ENCODE peak calls at places on chromosome 21, in six cellular contexts. S is adipocyte, N is cardiac muscle cell, I is tibial nerve, V is transverse colon, C is spleen. K is an unnamed sample.

GRCh38 chr21:25995283-25995682 is 175.3 kb downstream of the APP start:
- DNase-seq in V (no peak), I (no peak), S (no peak), C (no peak), N (no peak), K (no peak)

GRCh38 chr21:16302851-16303282 is 573.1 kb downstream of the USP25 start:
- DNase-seq in V (no peak), S (no peak), N (peak; percentile 62), C (no peak), I (peak; percentile 56), K (no peak)

GRCh38 chr21:15210235-15210678 is 145.5 kb upstream of the NRIP1 start:
- DNase-seq in C (peak; percentile 73), V (peak; percentile 39), I (peak; percentile 84), N (peak; percentile 66), S (no peak), K (no peak)

GRCh38 chr21:14686466-14687276 is 140.6 kb upstream of the SAMSN1 start:
- DNase-seq in V (no peak), C (peak; percentile 74), S (no peak), I (no peak), N (no peak), K (no peak)

GRCh38 chr21:30234643-30235042 is 18.7 kb upstream of the CLDN8 start:
- DNase-seq in C (no peak), S (peak; percentile 2), N (peak; percentile 43), V (no peak), I (no peak), K (no peak)

GRCh38 chr21:18461743-18462142 is 58.2 kb upstream of the TMPRSS15 start:
- DNase-seq in C (no peak), N (no peak), I (no peak), S (no peak), V (no peak), K (no peak)

GRCh38 chr21:37763298-37763697 is 153.0 kb downstream of the KCNJ6 start:
- DNase-seq in N (no peak), I (no peak), S (no peak), C (no peak), V (no peak), K (no peak)

GRCh38 chr21:23977971-23978370 is 1629.3 kb downstream of the MRPL39 start:
- DNase-seq in N (no peak), S (peak; percentile 81), V (no peak), I (no peak), C (no peak), K (no peak)

GRCh38 chr21:25850126-25850831 is 115.5 kb downstream of the GABPA start:
- DNase-seq in C (no peak), S (no peak), I (no peak), V (no peak), N (peak; percentile 34), K (no peak)

GRCh38 chr21:25568230-25568629 is 39.1 kb downstream of the MRPL39 start:
- DNase-seq in V (peak; percentile 48), N (peak; percentile 85), C (peak; percentile 82), S (no peak), I (no peak), K (no peak)

GRCh38 chr21:16891821-16892220 is 621.0 kb upstream of the CXADR start:
- DNase-seq in C (no peak), S (peak; percentile 85), V (no peak), I (no peak), N (peak; percentile 79), K (no peak)

GRCh38 chr21:14862794-14863720 is 201.7 kb downstream of the NRIP1 start:
- DNase-seq in S (peak; percentile 75), V (no peak), I (no peak), C (no peak), N (peak; percentile 43), K (no peak)

DNA sequence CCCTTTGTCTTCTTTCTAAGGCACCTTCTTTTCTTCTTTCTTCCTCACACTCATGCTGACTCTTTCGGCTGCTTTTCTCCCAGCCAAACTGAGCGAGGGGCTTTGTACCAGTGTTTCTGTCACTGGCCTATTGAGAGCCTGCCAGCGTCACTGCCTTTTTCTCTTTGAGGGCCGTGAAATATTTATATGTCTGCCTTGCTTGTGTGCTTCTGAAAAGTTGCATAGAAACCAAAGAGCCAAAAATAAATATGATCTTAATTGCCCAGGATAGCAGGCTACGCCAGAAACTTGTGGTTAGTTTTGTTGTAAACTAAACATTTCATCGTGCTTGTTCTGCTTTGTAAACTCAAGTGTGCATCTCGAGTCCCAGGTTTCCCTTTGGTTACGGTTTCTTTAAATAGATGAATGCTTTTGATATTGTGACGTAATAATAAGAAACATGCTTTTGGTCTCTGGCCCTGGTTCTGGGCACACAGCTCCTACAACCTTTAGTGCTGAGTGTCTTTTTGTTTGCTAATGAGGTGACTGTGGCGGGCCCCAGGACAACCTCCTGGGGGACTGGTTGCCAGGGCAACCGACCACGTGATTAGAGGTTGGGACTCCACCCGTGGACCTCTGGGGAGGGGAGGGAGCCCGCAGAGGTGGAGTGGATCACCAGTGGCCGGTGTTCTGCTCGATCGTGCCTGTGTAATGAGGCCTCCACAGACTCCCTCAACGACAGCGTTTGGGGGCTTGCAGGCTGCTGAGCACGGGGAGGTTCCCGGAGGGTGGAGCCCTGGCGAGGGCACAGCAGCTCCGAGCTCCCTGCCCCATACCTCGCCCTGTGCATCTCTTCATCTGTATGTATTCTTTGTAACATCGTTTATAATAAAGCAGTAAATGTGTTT is 10.9 kb downstream of the SLC37A1 start:
- DNase-seq in C (peak; percentile 95), I (peak; percentile 54), V (peak; percentile 81), S (peak; percentile 65), N (no peak), K (peak; percentile 58)
- H3K4me3 ChIP-seq in C (peak overlapping the region; percentile 3), I (peak overlapping the region; percentile 17), V (peak overlapping the region; percentile 5), S (peak overlapping the region; percentile 43), N (no peak overlapping the region), K (no peak overlapping the region)

DNA sequence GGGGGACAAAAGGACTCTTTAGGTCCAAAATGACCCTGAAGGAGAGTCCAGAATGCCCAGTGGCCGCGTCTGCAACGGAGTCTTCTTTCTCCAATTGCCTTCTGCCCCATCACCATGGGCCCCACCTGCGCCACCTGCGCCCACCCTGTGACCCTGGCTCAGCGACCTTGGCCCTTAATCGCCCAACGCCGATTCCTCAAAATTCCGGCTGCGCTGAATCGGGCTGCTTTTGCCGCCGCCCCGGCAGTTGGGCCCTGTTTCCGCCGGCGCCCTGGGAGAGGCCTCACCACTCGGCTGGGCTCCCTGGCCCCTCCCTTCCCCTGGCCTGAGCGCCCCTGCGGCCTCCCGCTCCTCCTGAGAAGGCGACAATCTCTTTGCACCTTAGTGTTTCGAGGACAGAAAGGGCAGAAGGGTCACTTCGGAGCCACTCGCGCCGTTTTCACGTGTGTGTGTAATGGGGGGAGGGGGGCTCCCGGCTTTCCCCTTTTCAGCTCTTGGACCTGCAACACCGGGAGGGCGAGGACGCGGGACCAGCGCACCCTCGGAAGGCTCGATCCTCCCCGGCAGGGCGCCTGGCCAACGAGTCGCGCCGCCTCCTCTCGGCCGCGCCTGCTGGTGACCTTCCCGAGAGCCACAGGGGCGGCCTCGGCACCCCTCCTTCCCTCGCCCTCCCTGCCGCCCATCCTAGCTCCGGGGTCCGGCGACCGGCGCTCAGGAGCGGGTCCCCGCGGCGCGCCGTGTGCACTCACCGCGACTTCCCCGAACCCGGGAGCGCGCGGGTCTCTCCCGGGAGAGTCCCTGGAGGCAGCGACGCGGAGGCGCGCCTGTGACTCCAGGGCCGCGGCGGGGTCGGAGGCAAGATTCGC is 522 bp upstream of the SIM2 start:
- DNase-seq in N (no peak), S (no peak), V (no peak), C (no peak), I (no peak), K (no peak)
- H3K4me1 ChIP-seq in N (peaks cover 16% of the 10 kb centered on the region), S (peaks cover 9% of the 10 kb centered on the region), V (peaks cover 43% of the 10 kb centered on the region), C (peaks cover 64% of the 10 kb centered on the region), I (peaks cover 26% of the 10 kb centered on the region), K (peaks cover 10% of the 10 kb centered on the region)

GRCh38 chr21:42300045-42300583 is 15.1 kb downstream of the TFF3 start:
- DNase-seq in I (no peak), N (no peak), S (no peak), V (no peak), C (no peak), K (no peak)

GRCh38 chr21:42302794-42303193 is 12.4 kb downstream of the TFF3 start:
- DNase-seq in V (peak; percentile 4), C (no peak), N (no peak), I (no peak), S (no peak), K (no peak)

GRCh38 chr21:42302292-42302650 is 12.9 kb downstream of the TFF3 start:
- DNase-seq in S (no peak), N (no peak), I (no peak), C (peak; percentile 74), V (peak; percentile 6), K (no peak)

GRCh38 chr21:42300956-42301355 is 14.3 kb downstream of the TFF3 start:
- DNase-seq in S (no peak), I (no peak), C (peak; percentile 71), V (no peak), N (no peak), K (no peak)

DNA sequence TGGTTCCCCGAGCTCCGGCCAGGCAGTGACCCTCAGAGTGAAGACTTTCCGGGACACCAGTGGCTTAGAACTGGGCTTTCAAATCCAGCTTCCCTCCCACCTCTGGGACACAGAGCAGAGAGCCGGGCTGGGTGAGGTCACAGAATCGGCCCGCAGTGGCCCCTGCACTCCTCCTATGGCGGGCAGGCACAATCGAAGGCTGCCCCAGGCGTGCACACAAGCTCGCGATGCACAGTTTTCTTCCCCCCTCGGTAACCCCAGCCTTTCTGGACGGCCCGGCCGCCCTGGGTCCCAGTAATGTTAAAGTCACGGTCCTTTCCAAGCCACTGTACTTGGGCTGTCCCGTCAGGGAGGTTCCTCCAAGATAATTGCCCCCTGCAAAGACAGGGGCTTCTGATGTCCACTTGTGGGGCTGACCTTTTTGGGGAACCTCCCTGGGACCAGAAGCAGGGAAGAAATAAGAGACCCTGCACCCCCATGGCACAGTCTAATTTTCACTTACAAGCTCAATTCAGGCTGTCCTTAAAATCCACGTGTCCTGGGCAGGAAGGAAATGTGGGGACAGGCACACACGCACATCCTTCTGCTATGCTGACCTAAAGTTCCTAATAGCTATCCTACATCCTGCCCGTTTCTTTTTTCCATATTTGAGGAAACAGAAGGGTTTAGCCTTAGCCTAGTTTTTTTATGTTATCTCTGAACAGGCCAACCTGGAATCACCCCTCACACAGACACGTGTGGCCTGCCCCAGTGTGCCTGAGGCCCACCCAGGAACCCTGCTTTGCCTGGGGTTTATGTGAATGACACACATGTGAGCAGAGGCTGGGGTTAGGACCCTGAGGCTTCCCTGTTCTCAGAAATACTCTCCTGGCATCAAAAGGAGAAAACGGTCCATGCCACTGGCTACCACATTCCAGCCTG is 13.6 kb downstream of the TFF3 start:
- DNase-seq in I (no peak), S (no peak), V (no peak), N (no peak), C (peak; percentile 73), K (no peak)
- H3K27me3 ChIP-seq in I (no peaks in the 10 kb centered on the region), S (peaks cover 82% of the 10 kb centered on the region), V (no peaks in the 10 kb centered on the region), N (no peaks in the 10 kb centered on the region), C (no peaks in the 10 kb centered on the region), K (no peaks in the 10 kb centered on the region)

DNA sequence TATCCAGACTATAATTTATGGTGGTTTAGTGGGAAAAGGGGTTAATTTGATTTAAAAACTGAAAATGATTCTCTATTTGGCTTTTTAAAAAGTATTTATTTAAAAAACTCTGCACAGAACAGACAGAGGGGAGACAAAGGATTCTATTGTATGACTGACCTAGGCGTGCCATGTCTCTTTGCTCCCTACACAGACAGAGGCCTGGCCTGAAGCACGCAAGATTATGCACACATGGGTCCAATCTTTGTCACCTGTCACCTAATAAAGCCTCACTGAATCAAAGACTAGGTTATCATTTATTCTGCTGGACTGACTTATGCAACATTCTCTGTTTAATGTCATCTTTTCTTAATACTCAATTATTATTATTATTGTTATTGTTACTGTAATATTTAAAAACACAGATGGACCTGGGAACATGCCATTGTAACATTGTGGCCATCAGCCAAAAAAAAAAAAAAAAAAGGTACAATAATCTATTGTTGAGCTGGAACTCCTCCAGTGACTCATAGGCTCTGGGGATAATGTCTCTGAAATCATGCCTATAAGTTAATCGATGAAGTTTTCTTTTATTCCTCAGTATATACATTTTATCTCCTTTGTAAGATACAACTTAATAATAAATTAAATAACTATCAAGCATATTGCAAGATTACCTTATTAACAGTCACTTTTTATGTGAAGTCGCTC is 112.1 kb downstream of the RUNX1 start:
- DNase-seq in I (no peak), N (no peak), V (no peak), S (no peak), C (no peak), K (no peak)
- H3K4me3 ChIP-seq in I (no peak overlapping the region), N (no peak overlapping the region), V (no peak overlapping the region), S (no peak overlapping the region), C (no peak overlapping the region), K (no peak overlapping the region)